ENCODE peak calls at places on chromosomes 3 and 15, in nine cellular contexts. L is HFFc6, H is left lung, M is fibroblast of pulmonary artery, C is endothelial cell, B is tibial nerve, D is progenitor cell of endocrine pancreas, O is fibroblast of villous mesenchyme, U is OCI-LY7. T is an unnamed sample.
A peak's percentile ranks its signal among the peaks of the same experiment; 100 is the strongest.

GRCh38 chr3:150074697-150075416 is 104.2 kb upstream of the PFN2 start:
- DNase-seq in L (no peak), H (no peak), M (no peak), C (no peak), B (no peak), D (no peak), O (peak; percentile 32), U (no peak), T (no peak)

GRCh38 chr3:193914602-193915001 is 221.3 kb upstream of the HES1 start:
- DNase-seq in L (no peak), H (no peak), M (no peak), C (no peak), B (no peak), D (no peak), O (no peak), U (no peak), T (no peak)

GRCh38 chr3:151816091-151816604 is 2.2 kb downstream of the AADAC start:
- DNase-seq in L (peak; percentile 38), H (no peak), M (peak; percentile 89), C (no peak), B (no peak), D (no peak), O (peak; percentile 79), U (no peak), T (no peak)

GRCh38 chr15:64099379-64099778 is 3.6 kb downstream of the SNX1 start:
- DNase-seq in L (no peak), H (no peak), M (no peak), C (no peak), B (no peak), D (no peak), O (peak; percentile 40), U (no peak), T (no peak)

GRCh38 chr3:195237981-195238625 is 32.9 kb downstream of the XXYLT1 start:
- DNase-seq in L (no peak), H (peak; percentile 36), M (no peak), C (no peak), B (no peak), D (no peak), O (no peak), U (no peak), T (no peak)

GRCh38 chr15:38255690-38256089 is 3.1 kb downstream of the SPRED1 start:
- DNase-seq in L (no peak), H (no peak), M (no peak), C (no peak), B (no peak), D (no peak), O (no peak), U (no peak), T (no peak)

GRCh38 chr3:54621181-54621580 is 306.7 kb downstream of the LRTM1 start:
- DNase-seq in L (no peak), H (no peak), M (no peak), C (no peak), B (no peak), D (no peak), O (no peak), U (no peak), T (no peak)

GRCh38 chr3:8629151-8630021 is 15.2 kb downstream of the SSUH2 start:
- DNase-seq in L (peak; percentile 87), H (peak; percentile 89), M (peak; percentile 80), C (no peak), B (peak; percentile 35), D (no peak), O (peak; percentile 82), U (no peak), T (no peak)

GRCh38 chr3:73625124-73625665 is 454 bp upstream of the PDZRN3 start:
- DNase-seq in L (peak; percentile 73), H (no peak), M (peak; percentile 62), C (peak; percentile 7), B (no peak), D (no peak), O (peak; percentile 66), U (no peak), T (peak; percentile 29)

GRCh38 chr15:78868366-78868765 is 4.3 kb upstream of the MORF4L1 start:
- DNase-seq in L (no peak), H (no peak), M (no peak), C (no peak), B (no peak), D (no peak), O (no peak), U (no peak), T (no peak)

GRCh38 chr15:78872155-78872971 is at the start of gene MORF4L1:
- DNase-seq in L (peak; percentile 97), H (peak; percentile 99), M (peak; percentile 96), C (peak; percentile 98), B (peak; percentile 94), D (peak; percentile 97), O (peak; percentile 97), U (peak; percentile 95), T (peak; percentile 96)

GRCh38 chr15:78873796-78874761 is 1.4 kb downstream of the MORF4L1 start:
- DNase-seq in L (no peak), H (no peak), M (peak; percentile 24), C (no peak), B (no peak), D (no peak), O (peak; percentile 52), U (peak; percentile 44), T (no peak)

GRCh38 chr15:78875107-78875914 is 2.6 kb downstream of the MORF4L1 start:
- DNase-seq in L (no peak), H (no peak), M (peak; percentile 14), C (no peak), B (no peak), D (no peak), O (no peak), U (peak; percentile 19), T (no peak)

GRCh38 chr15:78872972-78873795 is 494 bp downstream of the MORF4L1 start:
- DNase-seq in L (peak; percentile 94), H (peak; percentile 94), M (peak; percentile 92), C (peak; percentile 88), B (peak; percentile 53), D (peak; percentile 79), O (peak; percentile 93), U (peak; percentile 96), T (peak; percentile 88)
- TF ChIP-seq CTCF in L (peak; percentile 76), H (peak; percentile 34), M (peak; percentile 38), C (no peak), B (no peak), D (peak; percentile 66), O (peak; percentile 47), U (peak; percentile 77), T (peak; percentile 50)

GRCh38 chr3:40108643-40109042 is 200.9 kb upstream of the EIF1B start:
- DNase-seq in L (no peak), H (no peak), M (no peak), C (no peak), B (no peak), D (no peak), O (no peak), U (no peak), T (no peak)

GRCh38 chr3:40104441-40104840 is 205.1 kb upstream of the EIF1B start:
- DNase-seq in L (no peak), H (no peak), M (no peak), C (no peak), B (no peak), D (no peak), O (no peak), U (no peak), T (no peak)

DNA sequence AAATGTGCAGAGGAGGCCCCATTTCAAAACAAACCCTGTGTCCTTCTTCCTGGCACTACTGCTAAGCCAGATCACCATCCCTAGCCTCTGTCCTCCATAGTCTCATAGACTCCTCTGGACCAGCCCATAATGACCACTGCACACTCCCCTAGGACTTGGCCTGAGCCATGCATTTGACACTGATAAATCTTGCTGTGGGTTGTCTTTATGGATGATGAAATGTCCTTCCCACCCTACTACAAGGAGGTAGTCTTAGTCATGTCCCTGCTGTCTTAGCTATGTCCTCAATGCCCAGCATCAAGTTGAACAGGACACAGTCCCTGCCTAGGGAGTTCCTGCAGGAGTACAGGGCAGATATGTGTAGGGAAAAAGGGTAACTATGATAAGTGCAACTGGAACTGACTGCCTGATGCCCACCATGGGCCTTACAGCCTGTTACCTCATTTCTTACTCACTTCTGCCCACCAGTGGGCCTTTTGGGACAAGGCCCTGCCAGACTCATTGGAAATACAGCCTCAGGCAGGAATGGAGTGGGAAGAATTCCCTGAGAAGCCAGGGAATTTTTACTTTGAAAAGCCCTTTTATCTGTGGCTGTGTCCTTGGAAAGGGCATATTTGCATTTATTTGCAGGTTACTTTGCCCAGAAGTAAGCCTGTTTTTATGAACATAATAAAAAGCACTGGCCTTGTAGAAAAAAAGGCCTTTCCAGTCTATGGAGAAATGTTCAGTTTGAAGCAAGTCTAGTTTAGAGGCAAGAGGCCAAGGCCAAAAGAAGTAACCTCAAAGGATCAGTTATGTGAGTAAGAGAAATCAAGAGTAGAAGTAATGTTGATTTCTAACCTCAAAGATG is 199.6 kb upstream of the EIF1B start:
- DNase-seq in L (peak; percentile 33), H (no peak), M (no peak), C (peak; percentile 18), B (no peak), D (no peak), O (no peak), U (no peak), T (peak; percentile 13)
- TF ChIP-seq CTCF in L (peak; percentile 72), H (no peak), M (peak; percentile 30), C (peak; percentile 14), B (peak; percentile 12), D (peak; percentile 59), O (no peak), U (no peak), T (peak; percentile 37)

DNA sequence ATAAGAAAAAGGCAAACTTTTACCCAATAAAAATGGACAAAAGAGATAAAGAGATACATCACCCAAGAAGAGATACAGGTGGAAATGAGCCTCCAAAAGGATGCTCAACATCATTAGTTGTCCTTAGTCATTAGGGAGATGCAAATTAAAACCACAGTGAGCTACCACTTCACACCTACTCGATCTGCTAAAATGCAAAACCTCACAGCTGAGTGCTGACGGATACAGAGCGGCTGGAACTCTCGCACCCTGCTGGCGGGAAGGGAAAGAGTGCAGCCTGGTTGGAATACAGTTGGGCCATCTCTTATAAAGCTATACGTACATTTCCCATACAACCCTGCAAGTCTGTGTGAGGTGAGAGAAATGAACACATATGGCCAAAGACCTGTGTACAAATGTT is 78.5 kb upstream of the PRR20G start:
- DNase-seq in L (no peak), H (no peak), M (no peak), C (no peak), B (no peak), D (no peak), O (no peak), U (no peak), T (no peak)
- TF ChIP-seq CTCF in L (peak; percentile 44), H (no peak), M (no peak), C (no peak), B (no peak), D (peak; percentile 30), O (peak; percentile 11), U (no peak), T (no peak)

DNA sequence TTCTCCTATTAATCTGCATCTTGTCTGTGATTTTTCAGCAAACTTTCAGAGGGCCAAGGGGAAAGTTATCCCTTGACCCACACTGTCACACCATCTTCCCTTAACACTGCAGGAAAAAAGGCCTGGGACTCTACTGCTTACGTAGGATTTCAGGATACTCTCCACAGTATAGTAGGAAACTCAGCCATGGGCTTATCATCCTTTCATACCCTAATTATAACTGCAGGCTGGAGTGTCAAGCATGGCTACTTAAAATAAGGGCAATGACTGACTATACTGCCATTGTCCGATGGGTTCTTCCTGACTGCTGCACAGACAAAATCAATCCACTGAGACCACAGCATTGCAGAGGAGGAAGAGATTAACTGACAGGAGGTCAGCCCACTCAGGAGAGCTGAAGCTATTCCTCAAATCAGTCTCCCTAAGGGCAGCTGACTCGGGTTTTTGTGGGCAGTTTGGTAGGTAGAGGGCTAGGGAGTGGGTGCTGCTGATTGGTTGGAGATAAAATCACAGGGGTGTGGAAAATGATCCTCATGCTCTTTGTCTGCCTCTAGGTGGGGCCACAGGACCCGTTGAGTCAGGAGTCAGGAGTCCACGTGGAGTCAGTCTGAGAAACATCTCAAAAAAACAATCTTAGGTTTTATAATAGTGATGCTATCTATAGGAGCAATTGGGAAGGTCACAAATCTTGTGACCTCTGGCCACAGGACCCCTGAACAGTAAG is 118.2 kb upstream of the STRIT1 start:
- DNase-seq in L (no peak), H (no peak), M (no peak), C (no peak), B (no peak), D (no peak), O (no peak), U (peak; percentile 14), T (no peak)
- TF ChIP-seq CTCF in L (no peak), H (no peak), M (no peak), C (no peak), B (no peak), D (no peak), O (no peak), U (peak; percentile 25), T (no peak)